ENCODE peak calls at places on chromosomes 12 and 14, in six cellular contexts. One of them, this sample, is unnamed.

GRCh38 chr12:91183565-91183964 is 948 bp upstream of the DCN start:
- DNase-seq in M059J: no peak
- DNase-seq in heart left ventricle: no peak
- DNase-seq in head of caudate nucleus: no peak
- DNase-seq in nucleus accumbens: no peak
- DNase-seq in substantia nigra: no peak
- DNase-seq in this sample: no peak

GRCh38 chr12:48814313-48815280 is 3.7 kb upstream of the CACNB3 start:
- DNase-seq in M059J: peak; percentile 72
- DNase-seq in heart left ventricle: peak; percentile 82
- DNase-seq in head of caudate nucleus: peak; percentile 65
- DNase-seq in nucleus accumbens: peak; percentile 33
- DNase-seq in substantia nigra: peak; percentile 73
- DNase-seq in this sample: peak; percentile 68

GRCh38 chr14:93870377-93870776 is 56.8 kb upstream of the FAM181A start:
- DNase-seq in M059J: no peak
- DNase-seq in heart left ventricle: no peak
- DNase-seq in head of caudate nucleus: no peak
- DNase-seq in nucleus accumbens: no peak
- DNase-seq in substantia nigra: no peak
- DNase-seq in this sample: no peak

GRCh38 chr12:19458733-19459132 is 19.4 kb downstream of the AEBP2 start:
- DNase-seq in M059J: no peak
- DNase-seq in heart left ventricle: no peak
- DNase-seq in head of caudate nucleus: no peak
- DNase-seq in nucleus accumbens: no peak
- DNase-seq in substantia nigra: no peak
- DNase-seq in this sample: no peak

GRCh38 chr14:92440345-92441003 is 73.1 kb upstream of the RIN3 start:
- DNase-seq in M059J: no peak
- DNase-seq in heart left ventricle: no peak
- DNase-seq in head of caudate nucleus: no peak
- DNase-seq in nucleus accumbens: no peak
- DNase-seq in substantia nigra: no peak
- DNase-seq in this sample: no peak

GRCh38 chr12:81502912-81503695 is 256.0 kb downstream of the PPFIA2 start:
- DNase-seq in M059J: peak; percentile 43
- DNase-seq in heart left ventricle: no peak
- DNase-seq in head of caudate nucleus: no peak
- DNase-seq in nucleus accumbens: no peak
- DNase-seq in substantia nigra: no peak
- DNase-seq in this sample: no peak

GRCh38 chr12:122123051-122123760 is 44.6 kb downstream of the MLXIP start:
- DNase-seq in M059J: peak; percentile 68
- DNase-seq in heart left ventricle: peak; percentile 64
- DNase-seq in head of caudate nucleus: peak; percentile 79
- DNase-seq in nucleus accumbens: peak; percentile 54
- DNase-seq in substantia nigra: peak; percentile 62
- DNase-seq in this sample: peak; percentile 73

GRCh38 chr12:128474916-128475315 is 207.9 kb downstream of the TMEM132C start:
- DNase-seq in M059J: no peak
- DNase-seq in heart left ventricle: no peak
- DNase-seq in head of caudate nucleus: no peak
- DNase-seq in nucleus accumbens: no peak
- DNase-seq in substantia nigra: no peak
- DNase-seq in this sample: no peak

GRCh38 chr14:31336646-31337045 is 83.7 kb downstream of the HEATR5A start:
- DNase-seq in M059J: peak; percentile 2
- DNase-seq in heart left ventricle: no peak
- DNase-seq in head of caudate nucleus: no peak
- DNase-seq in nucleus accumbens: no peak
- DNase-seq in substantia nigra: no peak
- DNase-seq in this sample: no peak